ENCODE peak calls at places on chromosomes 4 and X, in seven cellular contexts. One of them, this sample, is unnamed.

GRCh38 chr4:152257601-152258066 is 278.3 kb downstream of the FBXW7 start:
- DNase-seq in OCI-LY7: no peak
- DNase-seq in AG10803: peak
- DNase-seq in IMR-90: peak
- DNase-seq in CD8-positive, alpha-beta memory T cell: no peak
- DNase-seq in foreskin fibroblast: peak
- DNase-seq in SK-N-SH: no peak
- DNase-seq in this sample: no peak

GRCh38 chr4:1026115-1026514 is 14.7 kb downstream of the FGFRL1 start:
- DNase-seq in OCI-LY7: peak
- DNase-seq in IMR-90: peak
- DNase-seq in SK-N-SH: peak
- DNase-seq in foreskin fibroblast: peak
- DNase-seq in AG10803: no peak
- DNase-seq in CD8-positive, alpha-beta memory T cell: peak
- DNase-seq in this sample: no peak

GRCh38 chr4:42654606-42655005 is 2.3 kb downstream of the ATP8A1 start:
- DNase-seq in CD8-positive, alpha-beta memory T cell: no peak
- DNase-seq in AG10803: peak
- DNase-seq in SK-N-SH: no peak
- DNase-seq in OCI-LY7: no peak
- DNase-seq in foreskin fibroblast: peak
- DNase-seq in IMR-90: peak
- DNase-seq in this sample: no peak

GRCh38 chr4:183987529-183987946 is 82.4 kb downstream of the STOX2 start:
- DNase-seq in SK-N-SH: peak
- DNase-seq in OCI-LY7: no peak
- DNase-seq in foreskin fibroblast: peak
- DNase-seq in AG10803: peak
- DNase-seq in CD8-positive, alpha-beta memory T cell: no peak
- DNase-seq in IMR-90: peak
- DNase-seq in this sample: no peak

GRCh38 chrX:108484251-108484650 is 44.6 kb downstream of the COL4A5 start:
- DNase-seq in IMR-90: no peak
- DNase-seq in foreskin fibroblast: no peak
- DNase-seq in OCI-LY7: no peak
- DNase-seq in SK-N-SH: no peak
- DNase-seq in CD8-positive, alpha-beta memory T cell: no peak
- DNase-seq in AG10803: no peak
- DNase-seq in this sample: no peak

GRCh38 chrX:113421432-113421831 is 580.8 kb upstream of the AMOT start:
- DNase-seq in IMR-90: no peak
- DNase-seq in AG10803: no peak
- DNase-seq in CD8-positive, alpha-beta memory T cell: no peak
- DNase-seq in foreskin fibroblast: no peak
- DNase-seq in OCI-LY7: no peak
- DNase-seq in SK-N-SH: no peak
- DNase-seq in this sample: no peak

GRCh38 chrX:1294301-1295067 is 25.9 kb downstream of the CSF2RA start:
- DNase-seq in SK-N-SH: no peak
- DNase-seq in foreskin fibroblast: no peak
- DNase-seq in IMR-90: no peak
- DNase-seq in AG10803: no peak
- DNase-seq in CD8-positive, alpha-beta memory T cell: no peak
- DNase-seq in OCI-LY7: no peak
- DNase-seq in this sample: no peak

GRCh38 chr4:112085156-112086035 is 59.9 kb upstream of the FAM241A start:
- DNase-seq in CD8-positive, alpha-beta memory T cell: no peak
- DNase-seq in IMR-90: peak
- DNase-seq in SK-N-SH: no peak
- DNase-seq in foreskin fibroblast: no peak
- DNase-seq in AG10803: no peak
- DNase-seq in OCI-LY7: no peak
- DNase-seq in this sample: peak

GRCh38 chr4:27684501-27685077 is 823.9 kb downstream of the STIM2 start:
- DNase-seq in AG10803: peak
- DNase-seq in IMR-90: peak
- DNase-seq in CD8-positive, alpha-beta memory T cell: no peak
- DNase-seq in SK-N-SH: peak
- DNase-seq in OCI-LY7: peak
- DNase-seq in foreskin fibroblast: peak
- DNase-seq in this sample: peak

GRCh38 chr4:80535551-80535950 is 200.0 kb downstream of the CFAP299 start:
- DNase-seq in OCI-LY7: no peak
- DNase-seq in CD8-positive, alpha-beta memory T cell: no peak
- DNase-seq in foreskin fibroblast: peak
- DNase-seq in AG10803: no peak
- DNase-seq in SK-N-SH: no peak
- DNase-seq in IMR-90: no peak
- DNase-seq in this sample: no peak

GRCh38 chrX:134172588-134173259 is 64.3 kb upstream of the CCDC160 start:
- DNase-seq in SK-N-SH: peak
- DNase-seq in AG10803: no peak
- DNase-seq in OCI-LY7: no peak
- DNase-seq in CD8-positive, alpha-beta memory T cell: peak
- DNase-seq in IMR-90: no peak
- DNase-seq in foreskin fibroblast: peak
- DNase-seq in this sample: peak

GRCh38 chr4:64158648-64159326 is 250.5 kb downstream of the TECRL start:
- DNase-seq in AG10803: peak
- DNase-seq in OCI-LY7: peak
- DNase-seq in IMR-90: peak
- DNase-seq in CD8-positive, alpha-beta memory T cell: no peak
- DNase-seq in foreskin fibroblast: peak
- DNase-seq in SK-N-SH: peak
- DNase-seq in this sample: peak

GRCh38 chr4:23631255-23631950 is 258.4 kb downstream of the PPARGC1A start:
- DNase-seq in OCI-LY7: no peak
- DNase-seq in foreskin fibroblast: no peak
- DNase-seq in SK-N-SH: no peak
- DNase-seq in CD8-positive, alpha-beta memory T cell: no peak
- DNase-seq in IMR-90: no peak
- DNase-seq in AG10803: no peak
- DNase-seq in this sample: no peak

GRCh38 chrX:37287741-37288424 is 61.3 kb upstream of the PRRG1 start:
- DNase-seq in AG10803: no peak
- DNase-seq in SK-N-SH: no peak
- DNase-seq in OCI-LY7: no peak
- DNase-seq in foreskin fibroblast: no peak
- DNase-seq in CD8-positive, alpha-beta memory T cell: no peak
- DNase-seq in IMR-90: no peak
- DNase-seq in this sample: no peak

GRCh38 chr4:17667653-17668201 is 53.3 kb downstream of the MED28 start:
- DNase-seq in SK-N-SH: no peak
- DNase-seq in CD8-positive, alpha-beta memory T cell: no peak
- DNase-seq in foreskin fibroblast: no peak
- DNase-seq in AG10803: no peak
- DNase-seq in OCI-LY7: peak
- DNase-seq in IMR-90: no peak
- DNase-seq in this sample: no peak

GRCh38 chrX:132191938-132192337 is 27.3 kb downstream of the RAP2C start:
- DNase-seq in AG10803: no peak
- DNase-seq in IMR-90: no peak
- DNase-seq in CD8-positive, alpha-beta memory T cell: no peak
- DNase-seq in foreskin fibroblast: no peak
- DNase-seq in OCI-LY7: no peak
- DNase-seq in SK-N-SH: no peak
- DNase-seq in this sample: no peak

GRCh38 chrX:132184871-132185270 is 34.4 kb downstream of the RAP2C start:
- DNase-seq in SK-N-SH: no peak
- DNase-seq in OCI-LY7: no peak
- DNase-seq in AG10803: no peak
- DNase-seq in IMR-90: no peak
- DNase-seq in foreskin fibroblast: peak
- DNase-seq in CD8-positive, alpha-beta memory T cell: no peak
- DNase-seq in this sample: no peak

DNA sequence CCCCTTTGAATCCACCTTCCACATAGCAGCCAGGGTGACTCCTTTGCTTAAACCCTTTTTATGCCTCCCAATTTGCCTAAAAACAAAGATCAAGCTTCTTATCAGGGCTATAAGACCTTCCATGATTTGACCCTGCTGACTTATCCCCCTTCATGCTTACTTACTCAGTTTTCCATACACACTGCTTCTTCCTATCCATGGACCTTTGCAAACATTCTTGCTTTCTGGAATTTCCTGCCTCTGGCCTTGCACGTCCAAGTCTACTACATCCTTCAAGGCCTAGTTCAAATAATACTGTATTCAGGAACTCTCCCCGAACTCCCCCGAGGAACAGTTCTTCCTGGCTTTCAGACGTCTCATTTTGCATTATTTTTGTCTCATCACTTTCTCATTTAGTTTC is 31.8 kb downstream of the RAP2C start:
- DNase-seq in IMR-90: no peak
- DNase-seq in foreskin fibroblast: no peak
- DNase-seq in OCI-LY7: no peak
- DNase-seq in SK-N-SH: no peak
- DNase-seq in CD8-positive, alpha-beta memory T cell: no peak
- DNase-seq in AG10803: no peak
- DNase-seq in this sample: no peak
- H3K4me3 ChIP-seq in IMR-90: no peak
- H3K4me3 ChIP-seq in foreskin fibroblast: no peak
- H3K4me3 ChIP-seq in OCI-LY7: no peak
- H3K4me3 ChIP-seq in SK-N-SH: no peak
- H3K4me3 ChIP-seq in CD8-positive, alpha-beta memory T cell: no peak
- H3K4me3 ChIP-seq in AG10803: no peak
- H3K4me3 ChIP-seq in this sample: no peak

DNA sequence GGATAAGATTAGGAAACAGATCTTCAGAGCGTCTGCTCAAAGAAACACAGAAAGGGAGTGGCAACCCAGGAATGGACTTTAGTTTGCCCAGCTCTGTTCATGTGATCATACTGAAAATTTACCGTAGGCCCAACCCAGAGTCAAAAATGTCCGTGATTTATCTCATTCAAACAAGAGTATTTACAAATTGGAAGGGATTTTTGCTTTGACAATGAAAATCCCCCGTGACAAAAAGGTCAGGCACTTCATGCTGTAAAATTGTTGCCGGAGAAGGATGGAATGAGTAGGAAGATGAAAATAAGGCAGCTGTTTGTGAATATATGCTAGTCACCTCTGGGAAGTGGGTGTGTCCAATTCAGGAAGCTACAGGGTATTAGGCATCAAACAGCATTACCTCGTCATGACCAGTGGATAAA is 1.2 kb downstream of the SULT1B1 start:
- DNase-seq in OCI-LY7: no peak
- DNase-seq in IMR-90: no peak
- DNase-seq in AG10803: no peak
- DNase-seq in foreskin fibroblast: peak
- DNase-seq in SK-N-SH: no peak
- DNase-seq in CD8-positive, alpha-beta memory T cell: no peak
- DNase-seq in this sample: no peak
- H3K4me3 ChIP-seq in OCI-LY7: no peak
- H3K4me3 ChIP-seq in IMR-90: no peak
- H3K4me3 ChIP-seq in AG10803: no peak
- H3K4me3 ChIP-seq in foreskin fibroblast: no peak
- H3K4me3 ChIP-seq in SK-N-SH: no peak
- H3K4me3 ChIP-seq in CD8-positive, alpha-beta memory T cell: peak
- H3K4me3 ChIP-seq in this sample: no peak

GRCh38 chrX:76202471-76202870 is 29.6 kb downstream of the PBDC1 start:
- DNase-seq in AG10803: no peak
- DNase-seq in OCI-LY7: no peak
- DNase-seq in foreskin fibroblast: no peak
- DNase-seq in IMR-90: no peak
- DNase-seq in CD8-positive, alpha-beta memory T cell: no peak
- DNase-seq in SK-N-SH: no peak
- DNase-seq in this sample: no peak
- H3K4me3 ChIP-seq in AG10803: no peak
- H3K4me3 ChIP-seq in OCI-LY7: no peak
- H3K4me3 ChIP-seq in foreskin fibroblast: no peak
- H3K4me3 ChIP-seq in IMR-90: no peak
- H3K4me3 ChIP-seq in CD8-positive, alpha-beta memory T cell: no peak
- H3K4me3 ChIP-seq in SK-N-SH: no peak
- H3K4me3 ChIP-seq in this sample: no peak

GRCh38 chrX:18664947-18665346 is 7.0 kb downstream of the RS1 start:
- DNase-seq in IMR-90: no peak
- DNase-seq in CD8-positive, alpha-beta memory T cell: no peak
- DNase-seq in AG10803: no peak
- DNase-seq in SK-N-SH: no peak
- DNase-seq in OCI-LY7: no peak
- DNase-seq in foreskin fibroblast: no peak
- DNase-seq in this sample: no peak

GRCh38 chrX:18672008-18672407 is at the start of gene RS1:
- DNase-seq in IMR-90: no peak
- DNase-seq in foreskin fibroblast: no peak
- DNase-seq in CD8-positive, alpha-beta memory T cell: no peak
- DNase-seq in AG10803: no peak
- DNase-seq in SK-N-SH: no peak
- DNase-seq in OCI-LY7: no peak
- DNase-seq in this sample: no peak

GRCh38 chrX:18668468-18668867 is 3.4 kb downstream of the RS1 start:
- DNase-seq in IMR-90: no peak
- DNase-seq in AG10803: no peak
- DNase-seq in CD8-positive, alpha-beta memory T cell: no peak
- DNase-seq in foreskin fibroblast: peak
- DNase-seq in SK-N-SH: no peak
- DNase-seq in OCI-LY7: no peak
- DNase-seq in this sample: no peak

GRCh38 chrX:18666614-18667013 is 5.3 kb downstream of the RS1 start:
- DNase-seq in IMR-90: no peak
- DNase-seq in AG10803: no peak
- DNase-seq in SK-N-SH: no peak
- DNase-seq in OCI-LY7: no peak
- DNase-seq in CD8-positive, alpha-beta memory T cell: no peak
- DNase-seq in foreskin fibroblast: no peak
- DNase-seq in this sample: no peak

DNA sequence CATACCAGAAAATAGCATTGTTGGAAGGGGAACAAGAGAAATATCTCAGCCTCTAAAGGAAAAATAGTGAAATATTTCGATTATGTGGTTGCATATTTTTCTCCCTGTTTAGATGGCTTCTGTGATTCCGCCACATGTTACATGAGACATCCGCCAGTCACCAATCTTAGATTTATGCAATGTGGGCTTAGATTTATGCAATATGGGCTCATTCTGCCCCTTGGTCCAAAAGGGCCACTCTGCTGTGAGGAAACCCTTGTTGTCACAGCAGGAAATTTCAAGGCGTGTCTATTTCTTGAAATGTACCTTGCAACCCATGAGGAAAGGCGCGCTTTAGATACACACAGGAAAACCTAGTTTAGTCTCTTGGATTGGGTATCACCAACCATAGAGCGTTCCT is 3.8 kb downstream of the RS1 start:
- DNase-seq in SK-N-SH: no peak
- DNase-seq in OCI-LY7: no peak
- DNase-seq in AG10803: peak
- DNase-seq in IMR-90: no peak
- DNase-seq in foreskin fibroblast: no peak
- DNase-seq in CD8-positive, alpha-beta memory T cell: no peak
- DNase-seq in this sample: no peak
- H3K4me3 ChIP-seq in SK-N-SH: no peak
- H3K4me3 ChIP-seq in OCI-LY7: no peak
- H3K4me3 ChIP-seq in AG10803: no peak
- H3K4me3 ChIP-seq in IMR-90: no peak
- H3K4me3 ChIP-seq in foreskin fibroblast: no peak
- H3K4me3 ChIP-seq in CD8-positive, alpha-beta memory T cell: no peak
- H3K4me3 ChIP-seq in this sample: no peak